ENCODE peak calls at places on chromosomes 7 and 10, in seven cellular contexts. One of them, this sample, is unnamed.

GRCh38 chr7:139697031-139697430 is 80.8 kb downstream of the HIPK2 start:
- DNase-seq in naive thymus-derived CD8-positive, alpha-beta T cell: no peak
- DNase-seq in uterus: no peak
- DNase-seq in stimulated activated CD8-positive, alpha-beta memory T cell treated with anti-CD3 and anti-CD28 coated beads, Interleukin-7, amount 100 ng/mL, for 48 hours: no peak
- DNase-seq in left ventricle myocardium inferior: no peak
- DNase-seq in NCI-H1105: no peak
- DNase-seq in nucleus accumbens: no peak
- DNase-seq in this sample: no peak

GRCh38 chr7:100367676-100368613 is 5.3 kb upstream of the PILRA start:
- DNase-seq in naive thymus-derived CD8-positive, alpha-beta T cell: no peak
- DNase-seq in uterus: no peak
- DNase-seq in stimulated activated CD8-positive, alpha-beta memory T cell treated with anti-CD3 and anti-CD28 coated beads, Interleukin-7, amount 100 ng/mL, for 48 hours: no peak
- DNase-seq in left ventricle myocardium inferior: no peak
- DNase-seq in NCI-H1105: no peak
- DNase-seq in nucleus accumbens: no peak
- DNase-seq in this sample: no peak

GRCh38 chr7:2048006-2048405 is 184.7 kb downstream of the MAD1L1 start:
- DNase-seq in naive thymus-derived CD8-positive, alpha-beta T cell: no peak
- DNase-seq in uterus: no peak
- DNase-seq in stimulated activated CD8-positive, alpha-beta memory T cell treated with anti-CD3 and anti-CD28 coated beads, Interleukin-7, amount 100 ng/mL, for 48 hours: no peak
- DNase-seq in left ventricle myocardium inferior: no peak
- DNase-seq in NCI-H1105: no peak
- DNase-seq in nucleus accumbens: no peak
- DNase-seq in this sample: no peak

GRCh38 chr10:25556457-25556856 is 377.6 kb upstream of the MYO3A start:
- DNase-seq in naive thymus-derived CD8-positive, alpha-beta T cell: no peak
- DNase-seq in uterus: no peak
- DNase-seq in stimulated activated CD8-positive, alpha-beta memory T cell treated with anti-CD3 and anti-CD28 coated beads, Interleukin-7, amount 100 ng/mL, for 48 hours: no peak
- DNase-seq in left ventricle myocardium inferior: no peak
- DNase-seq in NCI-H1105: no peak
- DNase-seq in nucleus accumbens: no peak
- DNase-seq in this sample: no peak

GRCh38 chr7:6306471-6306870 is 34.0 kb upstream of the CYTH3 start:
- DNase-seq in naive thymus-derived CD8-positive, alpha-beta T cell: no peak
- DNase-seq in uterus: no peak
- DNase-seq in stimulated activated CD8-positive, alpha-beta memory T cell treated with anti-CD3 and anti-CD28 coated beads, Interleukin-7, amount 100 ng/mL, for 48 hours: no peak
- DNase-seq in left ventricle myocardium inferior: no peak
- DNase-seq in NCI-H1105: no peak
- DNase-seq in nucleus accumbens: no peak
- DNase-seq in this sample: no peak

GRCh38 chr10:127552446-127552845 is 3.3 kb downstream of the NPS start:
- DNase-seq in naive thymus-derived CD8-positive, alpha-beta T cell: no peak
- DNase-seq in uterus: no peak
- DNase-seq in stimulated activated CD8-positive, alpha-beta memory T cell treated with anti-CD3 and anti-CD28 coated beads, Interleukin-7, amount 100 ng/mL, for 48 hours: no peak
- DNase-seq in left ventricle myocardium inferior: no peak
- DNase-seq in NCI-H1105: no peak
- DNase-seq in nucleus accumbens: no peak
- DNase-seq in this sample: no peak

GRCh38 chr7:94656925-94657731 is 1.2 kb upstream of the SGCE start:
- DNase-seq in naive thymus-derived CD8-positive, alpha-beta T cell: peak; percentile 45
- DNase-seq in uterus: no peak
- DNase-seq in stimulated activated CD8-positive, alpha-beta memory T cell treated with anti-CD3 and anti-CD28 coated beads, Interleukin-7, amount 100 ng/mL, for 48 hours: no peak
- DNase-seq in left ventricle myocardium inferior: no peak
- DNase-seq in NCI-H1105: peak; percentile 23
- DNase-seq in nucleus accumbens: no peak
- DNase-seq in this sample: no peak

GRCh38 chr10:62224606-62225005 is 44.0 kb downstream of the RTKN2 start:
- DNase-seq in naive thymus-derived CD8-positive, alpha-beta T cell: no peak
- DNase-seq in uterus: no peak
- DNase-seq in stimulated activated CD8-positive, alpha-beta memory T cell treated with anti-CD3 and anti-CD28 coated beads, Interleukin-7, amount 100 ng/mL, for 48 hours: no peak
- DNase-seq in left ventricle myocardium inferior: no peak
- DNase-seq in NCI-H1105: no peak
- DNase-seq in nucleus accumbens: no peak
- DNase-seq in this sample: no peak

GRCh38 chr10:69883680-69884375 is 82.1 kb downstream of the COL13A1 start:
- DNase-seq in naive thymus-derived CD8-positive, alpha-beta T cell: no peak
- DNase-seq in uterus: no peak
- DNase-seq in stimulated activated CD8-positive, alpha-beta memory T cell treated with anti-CD3 and anti-CD28 coated beads, Interleukin-7, amount 100 ng/mL, for 48 hours: no peak
- DNase-seq in left ventricle myocardium inferior: no peak
- DNase-seq in NCI-H1105: no peak
- DNase-seq in nucleus accumbens: no peak
- DNase-seq in this sample: no peak

GRCh38 chr7:92259610-92260247 is 14.0 kb downstream of the ANKIB1 start:
- DNase-seq in naive thymus-derived CD8-positive, alpha-beta T cell: no peak
- DNase-seq in uterus: no peak
- DNase-seq in stimulated activated CD8-positive, alpha-beta memory T cell treated with anti-CD3 and anti-CD28 coated beads, Interleukin-7, amount 100 ng/mL, for 48 hours: no peak
- DNase-seq in left ventricle myocardium inferior: no peak
- DNase-seq in NCI-H1105: no peak
- DNase-seq in nucleus accumbens: no peak
- DNase-seq in this sample: no peak

GRCh38 chr7:85232068-85232467 is 45.2 kb upstream of the SEMA3D start:
- DNase-seq in naive thymus-derived CD8-positive, alpha-beta T cell: no peak
- DNase-seq in uterus: no peak
- DNase-seq in stimulated activated CD8-positive, alpha-beta memory T cell treated with anti-CD3 and anti-CD28 coated beads, Interleukin-7, amount 100 ng/mL, for 48 hours: no peak
- DNase-seq in left ventricle myocardium inferior: no peak
- DNase-seq in NCI-H1105: no peak
- DNase-seq in nucleus accumbens: peak; percentile 16
- DNase-seq in this sample: no peak

GRCh38 chr10:47190301-47190700 is 109.7 kb upstream of the GDF10 start:
- DNase-seq in naive thymus-derived CD8-positive, alpha-beta T cell: no peak
- DNase-seq in uterus: no peak
- DNase-seq in stimulated activated CD8-positive, alpha-beta memory T cell treated with anti-CD3 and anti-CD28 coated beads, Interleukin-7, amount 100 ng/mL, for 48 hours: no peak
- DNase-seq in left ventricle myocardium inferior: no peak
- DNase-seq in NCI-H1105: peak; percentile 51
- DNase-seq in nucleus accumbens: no peak
- DNase-seq in this sample: no peak

GRCh38 chr10:36423821-36424248 is 701.6 kb upstream of the ANKRD30A start:
- DNase-seq in naive thymus-derived CD8-positive, alpha-beta T cell: no peak
- DNase-seq in uterus: peak; percentile 16
- DNase-seq in stimulated activated CD8-positive, alpha-beta memory T cell treated with anti-CD3 and anti-CD28 coated beads, Interleukin-7, amount 100 ng/mL, for 48 hours: no peak
- DNase-seq in left ventricle myocardium inferior: no peak
- DNase-seq in NCI-H1105: no peak
- DNase-seq in nucleus accumbens: no peak
- DNase-seq in this sample: no peak

GRCh38 chr7:2729043-2729892 is 41.3 kb downstream of the AMZ1 start:
- DNase-seq in naive thymus-derived CD8-positive, alpha-beta T cell: no peak
- DNase-seq in uterus: peak; percentile 13
- DNase-seq in stimulated activated CD8-positive, alpha-beta memory T cell treated with anti-CD3 and anti-CD28 coated beads, Interleukin-7, amount 100 ng/mL, for 48 hours: no peak
- DNase-seq in left ventricle myocardium inferior: no peak
- DNase-seq in NCI-H1105: no peak
- DNase-seq in nucleus accumbens: no peak
- DNase-seq in this sample: no peak

GRCh38 chr7:32881074-32881982 is 10.2 kb downstream of the KBTBD2 start:
- DNase-seq in naive thymus-derived CD8-positive, alpha-beta T cell: no peak
- DNase-seq in uterus: no peak
- DNase-seq in stimulated activated CD8-positive, alpha-beta memory T cell treated with anti-CD3 and anti-CD28 coated beads, Interleukin-7, amount 100 ng/mL, for 48 hours: no peak
- DNase-seq in left ventricle myocardium inferior: no peak
- DNase-seq in NCI-H1105: no peak
- DNase-seq in nucleus accumbens: no peak
- DNase-seq in this sample: no peak

GRCh38 chr10:85100495-85100894 is 772.1 kb downstream of the CCSER2 start:
- DNase-seq in naive thymus-derived CD8-positive, alpha-beta T cell: no peak
- DNase-seq in uterus: no peak
- DNase-seq in stimulated activated CD8-positive, alpha-beta memory T cell treated with anti-CD3 and anti-CD28 coated beads, Interleukin-7, amount 100 ng/mL, for 48 hours: no peak
- DNase-seq in left ventricle myocardium inferior: no peak
- DNase-seq in NCI-H1105: no peak
- DNase-seq in nucleus accumbens: no peak
- DNase-seq in this sample: no peak

GRCh38 chr7:7202375-7202720 is 20.0 kb downstream of the C1GALT1 start:
- DNase-seq in naive thymus-derived CD8-positive, alpha-beta T cell: no peak
- DNase-seq in uterus: no peak
- DNase-seq in stimulated activated CD8-positive, alpha-beta memory T cell treated with anti-CD3 and anti-CD28 coated beads, Interleukin-7, amount 100 ng/mL, for 48 hours: no peak
- DNase-seq in left ventricle myocardium inferior: no peak
- DNase-seq in NCI-H1105: no peak
- DNase-seq in nucleus accumbens: no peak
- DNase-seq in this sample: no peak

GRCh38 chr7:20798081-20798693 is 11.5 kb upstream of the SP8 start:
- DNase-seq in naive thymus-derived CD8-positive, alpha-beta T cell: no peak
- DNase-seq in uterus: no peak
- DNase-seq in stimulated activated CD8-positive, alpha-beta memory T cell treated with anti-CD3 and anti-CD28 coated beads, Interleukin-7, amount 100 ng/mL, for 48 hours: no peak
- DNase-seq in left ventricle myocardium inferior: no peak
- DNase-seq in NCI-H1105: peak; percentile 65
- DNase-seq in nucleus accumbens: no peak
- DNase-seq in this sample: no peak

GRCh38 chr7:50718311-50718710 is 64.4 kb downstream of the GRB10 start:
- DNase-seq in naive thymus-derived CD8-positive, alpha-beta T cell: no peak
- DNase-seq in uterus: no peak
- DNase-seq in stimulated activated CD8-positive, alpha-beta memory T cell treated with anti-CD3 and anti-CD28 coated beads, Interleukin-7, amount 100 ng/mL, for 48 hours: no peak
- DNase-seq in left ventricle myocardium inferior: no peak
- DNase-seq in NCI-H1105: no peak
- DNase-seq in nucleus accumbens: no peak
- DNase-seq in this sample: no peak

GRCh38 chr10:117860823-117861222 is 185.9 kb downstream of the RAB11FIP2 start:
- DNase-seq in naive thymus-derived CD8-positive, alpha-beta T cell: no peak
- DNase-seq in uterus: no peak
- DNase-seq in stimulated activated CD8-positive, alpha-beta memory T cell treated with anti-CD3 and anti-CD28 coated beads, Interleukin-7, amount 100 ng/mL, for 48 hours: no peak
- DNase-seq in left ventricle myocardium inferior: no peak
- DNase-seq in NCI-H1105: no peak
- DNase-seq in nucleus accumbens: no peak
- DNase-seq in this sample: no peak

GRCh38 chr7:121078701-121079227 is 90.3 kb downstream of the CPED1 start:
- DNase-seq in naive thymus-derived CD8-positive, alpha-beta T cell: no peak
- DNase-seq in uterus: no peak
- DNase-seq in stimulated activated CD8-positive, alpha-beta memory T cell treated with anti-CD3 and anti-CD28 coated beads, Interleukin-7, amount 100 ng/mL, for 48 hours: no peak
- DNase-seq in left ventricle myocardium inferior: no peak
- DNase-seq in NCI-H1105: no peak
- DNase-seq in nucleus accumbens: no peak
- DNase-seq in this sample: no peak